ENCODE peak calls at places on chromosomes 7 and 10, in six cellular contexts. W, R, K, B, J and C are unnamed samples.

GRCh38 chr7:1815051-1815481 is 145.0 kb downstream of the ELFN1 start:
- DNase-seq in B (no peak), R (no peak), J (no peak), W (no peak), K (no peak), C (no peak)

GRCh38 chr10:13049774-13050420 is 48.4 kb upstream of the CCDC3 start:
- DNase-seq in B (no peak), W (no peak), R (no peak), K (no peak), J (no peak), C (peak)

GRCh38 chr7:30163231-30163894 is 28.6 kb downstream of the MTURN start:
- DNase-seq in B (no peak), K (no peak), J (no peak), R (no peak), W (no peak), C (no peak)

GRCh38 chr7:139058963-139059362 is 23.1 kb upstream of the ZC3HAV1L start:
- DNase-seq in K (no peak), W (no peak), J (no peak), B (no peak), R (no peak), C (no peak)

GRCh38 chr10:24778298-24778697 is 54.6 kb upstream of the ARHGAP21 start:
- DNase-seq in K (no peak), J (no peak), B (no peak), R (no peak), W (no peak), C (no peak)

GRCh38 chr10:117409549-117410283 is 34.5 kb upstream of the PDZD8 start:
- DNase-seq in J (no peak), R (no peak), W (no peak), K (no peak), B (no peak), C (no peak)

GRCh38 chr7:84372712-84373111 is 178.1 kb upstream of the SEMA3A start:
- DNase-seq in J (no peak), K (no peak), W (no peak), B (no peak), R (peak), C (no peak)

GRCh38 chr7:6619961-6620360 is 4.6 kb downstream of the ZNF853 start:
- DNase-seq in W (no peak), R (no peak), K (no peak), B (no peak), J (no peak), C (no peak)

GRCh38 chr7:6161463-6162330 is 110.7 kb downstream of the CYTH3 start:
- DNase-seq in K (no peak), J (no peak), B (no peak), W (no peak), R (no peak), C (no peak)

GRCh38 chr7:116249969-116250553 is 39.7 kb downstream of the TES start:
- DNase-seq in W (no peak), B (no peak), K (no peak), R (peak), J (no peak), C (no peak)

GRCh38 chr7:78095549-78095948 is 297.0 kb downstream of the PHTF2 start:
- DNase-seq in K (no peak), W (no peak), R (no peak), J (no peak), B (no peak), C (no peak)